ENCODE peak calls at places on chromosomes 7 and 10, in nine cellular contexts. I is IMR-90, O is RWPE2, S is MCF 10A, G is mammary epithelial cell, Y is tibial artery, J is endothelial cell, P is AG10803, C is right lobe of liver. N is an unnamed sample.
A peak's percentile ranks its signal among the peaks of the same experiment; 100 is the strongest.

GRCh38 chr7:87810130-87810529 is 66.0 kb downstream of the SLC25A40 start:
- DNase-seq in I (no peak), O (no peak), S (no peak), G (no peak), Y (no peak), J (no peak), P (no peak), C (no peak), N (no peak)

GRCh38 chr10:17001961-17002749 is 127.5 kb downstream of the CUBN start:
- DNase-seq in I (peak; percentile 88), O (no peak), S (peak; percentile 58), G (peak; percentile 61), Y (peak; percentile 80), J (no peak), P (peak; percentile 99), C (no peak), N (no peak)

GRCh38 chr10:49649294-49649693 is 30.2 kb upstream of the C10orf53 start:
- DNase-seq in I (no peak), O (no peak), S (no peak), G (no peak), Y (no peak), J (peak; percentile 23), P (no peak), C (peak; percentile 33), N (peak; percentile 59)

GRCh38 chr10:102718220-102718619 is 3.8 kb downstream of the SFXN2 start:
- DNase-seq in I (peak; percentile 80), O (no peak), S (no peak), G (no peak), Y (no peak), J (no peak), P (no peak), C (peak; percentile 60), N (peak; percentile 54)

GRCh38 chr7:28999839-29000238 is 41.7 kb upstream of the TRIL start:
- DNase-seq in I (no peak), O (no peak), S (no peak), G (no peak), Y (no peak), J (no peak), P (no peak), C (no peak), N (no peak)

GRCh38 chr7:47573758-47574472 is 8.0 kb downstream of the TNS3 start:
- DNase-seq in I (peak; percentile 87), O (no peak), S (peak; percentile 93), G (no peak), Y (peak; percentile 80), J (no peak), P (peak; percentile 98), C (peak; percentile 82), N (no peak)

GRCh38 chr7:159098795-159099194 is 45.9 kb downstream of the VIPR2 start:
- DNase-seq in I (no peak), O (peak; percentile 19), S (no peak), G (no peak), Y (peak; percentile 84), J (no peak), P (no peak), C (peak; percentile 37), N (peak; percentile 25)

GRCh38 chr7:101848168-101848951 is 30.9 kb downstream of the CUX1 start:
- DNase-seq in I (no peak), O (no peak), S (no peak), G (no peak), Y (no peak), J (no peak), P (peak; percentile 54), C (no peak), N (no peak)

GRCh38 chr7:93092757-93093370 is 24.9 kb downstream of the SAMD9 start:
- DNase-seq in I (peak; percentile 71), O (no peak), S (peak; percentile 56), G (peak; percentile 38), Y (no peak), J (peak; percentile 12), P (peak; percentile 69), C (no peak), N (no peak)

GRCh38 chr7:78792006-78792405 is 661.5 kb downstream of the MAGI2 start:
- DNase-seq in I (peak; percentile 33), O (no peak), S (no peak), G (no peak), Y (no peak), J (no peak), P (no peak), C (no peak), N (no peak)

GRCh38 chr7:64619705-64620104 is 46.2 kb upstream of the ZNF107 start:
- DNase-seq in I (no peak), O (no peak), S (no peak), G (no peak), Y (no peak), J (no peak), P (no peak), C (no peak), N (no peak)

GRCh38 chr7:15197359-15197977 is 294.9 kb upstream of the DGKB start:
- DNase-seq in I (no peak), O (no peak), S (no peak), G (no peak), Y (no peak), J (no peak), P (no peak), C (no peak), N (no peak)

GRCh38 chr7:135943266-135943889 is 33.8 kb downstream of the MTPN start:
- DNase-seq in I (no peak), O (no peak), S (no peak), G (no peak), Y (no peak), J (no peak), P (no peak), C (no peak), N (no peak)

GRCh38 chr10:79073784-79074432 is 5.1 kb downstream of the ZMIZ1 start:
- DNase-seq in I (peak; percentile 76), O (no peak), S (no peak), G (no peak), Y (peak; percentile 77), J (no peak), P (peak; percentile 59), C (peak; percentile 87), N (no peak)

GRCh38 chr10:57960406-57960805 is 307.3 kb downstream of the IPMK start:
- DNase-seq in I (no peak), O (no peak), S (no peak), G (no peak), Y (no peak), J (no peak), P (no peak), C (no peak), N (no peak)

DNA sequence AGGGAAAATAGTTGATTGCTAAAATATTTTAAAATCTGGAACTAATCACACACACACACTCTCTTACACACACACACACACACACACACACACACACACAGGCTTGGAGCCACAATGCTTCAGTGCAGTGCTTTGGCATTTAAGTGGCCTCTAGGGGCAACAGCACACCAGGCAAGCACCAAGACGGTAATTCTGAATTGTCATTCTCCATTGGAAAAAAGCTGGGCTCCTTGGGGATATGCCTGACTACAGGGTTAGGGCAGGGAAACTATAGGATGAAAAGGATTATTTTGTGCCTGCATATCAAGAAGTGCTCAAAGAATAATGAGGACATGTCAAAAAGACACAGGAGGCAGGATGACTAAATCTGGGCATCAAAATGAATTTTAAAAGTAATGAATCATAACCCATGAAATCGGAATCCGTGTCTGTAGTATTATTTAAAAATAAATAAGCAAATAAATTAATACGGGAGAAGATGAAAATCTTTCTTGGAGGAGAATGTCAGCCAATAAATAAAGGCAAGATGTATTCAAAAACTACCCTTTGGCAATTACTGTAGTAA is 30.4 kb upstream of the DDC start:
- DNase-seq in I (peak; percentile 34), O (no peak), S (peak; percentile 36), G (peak; percentile 49), Y (no peak), J (peak; percentile 18), P (peak; percentile 76), C (no peak), N (peak; percentile 55)
- TF ChIP-seq CTCF in I (peak; percentile 31), O (peak; percentile 41), S (peak; percentile 23), G (peak; percentile 58), Y (peak; percentile 51), J (no peak), P (peak; percentile 70), C (peak; percentile 42), N (peak; percentile 59)

DNA sequence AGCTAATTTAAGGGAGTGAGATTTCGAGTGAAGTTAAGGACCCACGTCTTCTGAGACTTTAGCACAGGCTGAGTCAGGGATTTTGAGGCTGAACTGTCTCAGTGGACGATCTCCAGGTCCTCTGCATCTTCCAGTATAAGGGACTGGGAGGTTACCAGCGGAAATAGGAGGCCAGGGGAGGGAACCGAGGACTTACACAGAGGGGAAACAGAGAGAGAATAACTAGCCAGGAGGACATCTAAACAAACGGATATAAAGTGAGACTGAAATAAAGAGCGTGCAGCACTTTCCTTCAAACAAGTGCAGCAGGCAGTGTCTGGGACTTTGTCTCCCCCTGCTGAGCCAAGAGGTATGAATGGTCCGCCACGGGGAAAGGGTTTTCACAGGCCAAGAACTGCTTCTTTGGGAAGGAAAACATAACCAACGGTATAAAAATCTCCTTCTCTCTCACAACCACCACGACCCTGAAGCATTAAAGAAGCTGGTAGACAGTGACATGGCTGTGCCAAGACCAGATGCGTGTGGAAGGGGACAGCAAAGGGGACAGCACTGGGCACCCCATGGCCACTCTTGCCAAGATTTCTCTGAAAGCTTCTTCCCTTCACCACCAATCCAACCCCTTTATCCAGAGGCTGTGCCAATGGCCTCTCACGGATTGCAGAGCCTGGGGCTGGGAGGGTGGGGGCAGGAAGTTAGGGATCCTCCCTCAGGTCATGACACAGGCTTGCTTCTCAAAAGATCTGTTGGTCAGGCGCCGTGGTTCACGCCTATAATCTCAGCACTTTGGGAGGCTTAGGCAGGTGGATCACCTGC is 72.0 kb downstream of the SLC37A3 start:
- DNase-seq in I (peak; percentile 73), O (no peak), S (peak; percentile 72), G (peak; percentile 46), Y (peak; percentile 82), J (peak; percentile 57), P (peak; percentile 63), C (peak; percentile 67), N (peak; percentile 67)
- TF ChIP-seq CTCF in I (peak; percentile 92), O (peak; percentile 79), S (peak; percentile 78), G (peak; percentile 89), Y (peak; percentile 72), J (no peak), P (peak; percentile 91), C (peak; percentile 67), N (peak; percentile 63)

DNA sequence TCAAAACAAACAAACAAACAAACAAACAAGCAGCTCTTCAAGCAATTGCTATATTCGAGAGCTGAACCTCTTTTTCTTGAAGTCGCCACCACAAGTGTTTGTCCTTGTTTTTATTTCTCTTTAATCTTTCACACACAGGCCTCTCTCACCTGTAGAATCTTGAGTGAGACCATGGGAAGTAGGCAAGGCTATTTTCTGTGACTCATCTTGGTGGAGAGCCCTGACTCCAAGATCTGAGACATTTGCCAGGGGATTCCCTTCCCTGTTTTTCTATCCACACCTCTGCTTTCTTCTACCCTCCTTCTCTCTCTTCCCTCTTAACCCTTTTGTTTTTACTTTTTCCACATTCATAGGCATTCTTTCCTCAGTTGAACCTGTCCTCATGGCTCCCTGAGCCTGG is 8.0 kb upstream of the TAS2R60 start:
- DNase-seq in I (no peak), O (no peak), S (peak; percentile 74), G (peak; percentile 21), Y (no peak), J (no peak), P (no peak), C (no peak), N (no peak)
- TF ChIP-seq CTCF in I (no peak), O (no peak), S (no peak), G (no peak), Y (no peak), J (no peak), P (no peak), C (no peak), N (no peak)

DNA sequence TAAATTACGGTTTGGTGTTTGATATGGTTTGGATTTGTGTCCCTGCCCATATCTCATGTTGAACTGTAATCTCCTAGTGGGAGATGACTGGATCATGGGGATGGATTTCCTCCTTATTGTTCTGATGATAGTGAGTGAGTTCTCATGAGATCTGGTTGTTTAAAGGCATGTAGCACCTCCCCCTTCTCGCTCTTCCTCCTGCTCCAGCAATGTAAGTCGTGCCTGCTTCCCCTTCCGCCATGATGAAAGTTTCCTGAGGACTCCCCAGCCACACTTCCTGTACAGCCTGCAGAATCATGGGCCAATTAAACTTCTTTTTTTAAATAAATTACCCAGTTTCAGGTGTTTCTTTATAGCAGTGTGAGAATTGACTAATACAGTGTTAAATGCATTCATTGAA is 116.6 kb downstream of the DOCK4 start:
- DNase-seq in I (no peak), O (no peak), S (no peak), G (no peak), Y (no peak), J (no peak), P (no peak), C (no peak), N (no peak)
- TF ChIP-seq CTCF in I (no peak), O (no peak), S (no peak), G (no peak), Y (no peak), J (no peak), P (no peak), C (no peak), N (no peak)

N was measured in H9.